ENCODE peak calls at places on chromosomes 13 and 19, in seven cellular contexts. One of them, this sample, is unnamed.

GRCh38 chr13:34044660-34045080 is 226.7 kb downstream of the RFC3 start:
- DNase-seq in ovary: no peak
- DNase-seq in H1: no peak
- DNase-seq in Peyer's patch: no peak
- DNase-seq in heart left ventricle: no peak
- DNase-seq in transverse colon: no peak
- DNase-seq in A549: peak
- DNase-seq in this sample: no peak

GRCh38 chr13:98449273-98449672 is 127.6 kb downstream of the STK24 start:
- DNase-seq in ovary: no peak
- DNase-seq in H1: no peak
- DNase-seq in Peyer's patch: no peak
- DNase-seq in heart left ventricle: no peak
- DNase-seq in transverse colon: no peak
- DNase-seq in A549: no peak
- DNase-seq in this sample: no peak

GRCh38 chr13:50829896-50830295 is 13.6 kb downstream of the DLEU7 start:
- DNase-seq in ovary: no peak
- DNase-seq in H1: no peak
- DNase-seq in Peyer's patch: no peak
- DNase-seq in heart left ventricle: no peak
- DNase-seq in transverse colon: no peak
- DNase-seq in A549: no peak
- DNase-seq in this sample: no peak

GRCh38 chr13:30844548-30845296 is 61.3 kb upstream of the MEDAG start:
- DNase-seq in ovary: no peak
- DNase-seq in H1: no peak
- DNase-seq in Peyer's patch: no peak
- DNase-seq in heart left ventricle: no peak
- DNase-seq in transverse colon: no peak
- DNase-seq in A549: no peak
- DNase-seq in this sample: no peak

GRCh38 chr13:33235078-33235477 is 50.5 kb downstream of the STARD13 start:
- DNase-seq in ovary: no peak
- DNase-seq in H1: no peak
- DNase-seq in Peyer's patch: no peak
- DNase-seq in heart left ventricle: no peak
- DNase-seq in transverse colon: no peak
- DNase-seq in A549: no peak
- DNase-seq in this sample: no peak

GRCh38 chr19:13463296-13463695 is 43.0 kb downstream of the CACNA1A start:
- DNase-seq in ovary: no peak
- DNase-seq in H1: peak
- DNase-seq in Peyer's patch: no peak
- DNase-seq in heart left ventricle: no peak
- DNase-seq in transverse colon: no peak
- DNase-seq in A549: no peak
- DNase-seq in this sample: no peak

GRCh38 chr13:98546402-98546801 is 30.5 kb downstream of the STK24 start:
- DNase-seq in ovary: no peak
- DNase-seq in H1: no peak
- DNase-seq in Peyer's patch: no peak
- DNase-seq in heart left ventricle: no peak
- DNase-seq in transverse colon: no peak
- DNase-seq in A549: no peak
- DNase-seq in this sample: no peak

GRCh38 chr19:48556163-48556562 is 4.2 kb downstream of the SULT2B1 start:
- DNase-seq in ovary: no peak
- DNase-seq in H1: no peak
- DNase-seq in Peyer's patch: peak
- DNase-seq in heart left ventricle: no peak
- DNase-seq in transverse colon: peak
- DNase-seq in A549: peak
- DNase-seq in this sample: no peak

GRCh38 chr19:3554254-3555083 is 2.9 kb downstream of the MFSD12 start:
- DNase-seq in ovary: no peak
- DNase-seq in H1: no peak
- DNase-seq in Peyer's patch: peak
- DNase-seq in heart left ventricle: no peak
- DNase-seq in transverse colon: no peak
- DNase-seq in A549: no peak
- DNase-seq in this sample: no peak

GRCh38 chr19:46297700-46298476 is 1.0 kb downstream of the HIF3A start:
- DNase-seq in ovary: peak
- DNase-seq in H1: peak
- DNase-seq in Peyer's patch: peak
- DNase-seq in heart left ventricle: peak
- DNase-seq in transverse colon: peak
- DNase-seq in A549: no peak
- DNase-seq in this sample: peak

GRCh38 chr19:46520616-46521015 is 24.9 kb upstream of the PNMA8B start:
- DNase-seq in ovary: no peak
- DNase-seq in H1: no peak
- DNase-seq in Peyer's patch: no peak
- DNase-seq in heart left ventricle: no peak
- DNase-seq in transverse colon: no peak
- DNase-seq in A549: no peak
- DNase-seq in this sample: no peak

GRCh38 chr19:36488816-36489138 is 584 bp downstream of the ZNF566 start:
- DNase-seq in ovary: no peak
- DNase-seq in H1: no peak
- DNase-seq in Peyer's patch: peak
- DNase-seq in heart left ventricle: no peak
- DNase-seq in transverse colon: no peak
- DNase-seq in A549: peak
- DNase-seq in this sample: no peak

GRCh38 chr19:14413765-14414171 is 5.4 kb downstream of the DDX39A start:
- DNase-seq in ovary: no peak
- DNase-seq in H1: no peak
- DNase-seq in Peyer's patch: no peak
- DNase-seq in heart left ventricle: no peak
- DNase-seq in transverse colon: no peak
- DNase-seq in A549: no peak
- DNase-seq in this sample: no peak

GRCh38 chr13:76983676-76984075 is 8.2 kb upstream of the CLN5 start:
- DNase-seq in ovary: no peak
- DNase-seq in H1: no peak
- DNase-seq in Peyer's patch: no peak
- DNase-seq in heart left ventricle: no peak
- DNase-seq in transverse colon: no peak
- DNase-seq in A549: no peak
- DNase-seq in this sample: no peak

GRCh38 chr19:36685835-36686234 is 1.6 kb upstream of the ZNF567 start:
- DNase-seq in ovary: no peak
- DNase-seq in H1: no peak
- DNase-seq in Peyer's patch: no peak
- DNase-seq in heart left ventricle: no peak
- DNase-seq in transverse colon: no peak
- DNase-seq in A549: no peak
- DNase-seq in this sample: no peak

GRCh38 chr19:33639034-33639681 is 17.4 kb downstream of the CHST8 start:
- DNase-seq in ovary: no peak
- DNase-seq in H1: no peak
- DNase-seq in Peyer's patch: peak
- DNase-seq in heart left ventricle: no peak
- DNase-seq in transverse colon: no peak
- DNase-seq in A549: no peak
- DNase-seq in this sample: no peak

GRCh38 chr13:44373601-44374347 is at the start of gene SERP2:
- DNase-seq in ovary: peak
- DNase-seq in H1: peak
- DNase-seq in Peyer's patch: no peak
- DNase-seq in heart left ventricle: peak
- DNase-seq in transverse colon: no peak
- DNase-seq in A549: no peak
- DNase-seq in this sample: no peak
- H3K4me3 ChIP-seq in ovary: peak
- H3K4me3 ChIP-seq in H1: peak
- H3K4me3 ChIP-seq in Peyer's patch: peak
- H3K4me3 ChIP-seq in heart left ventricle: peak
- H3K4me3 ChIP-seq in transverse colon: peak
- H3K4me3 ChIP-seq in A549: no peak
- H3K4me3 ChIP-seq in this sample: peak

GRCh38 chr19:41398042-41398403 is 405 bp downstream of the BCKDHA start:
- DNase-seq in ovary: no peak
- DNase-seq in H1: no peak
- DNase-seq in Peyer's patch: no peak
- DNase-seq in heart left ventricle: no peak
- DNase-seq in transverse colon: no peak
- DNase-seq in A549: no peak
- DNase-seq in this sample: no peak

GRCh38 chr19:41395355-41395754 is 1.8 kb downstream of the EXOSC5 start:
- DNase-seq in ovary: no peak
- DNase-seq in H1: no peak
- DNase-seq in Peyer's patch: no peak
- DNase-seq in heart left ventricle: no peak
- DNase-seq in transverse colon: no peak
- DNase-seq in A549: no peak
- DNase-seq in this sample: no peak

GRCh38 chr19:41398603-41399002 is 985 bp downstream of the BCKDHA start:
- DNase-seq in ovary: no peak
- DNase-seq in H1: no peak
- DNase-seq in Peyer's patch: no peak
- DNase-seq in heart left ventricle: no peak
- DNase-seq in transverse colon: no peak
- DNase-seq in A549: no peak
- DNase-seq in this sample: no peak

GRCh38 chr19:41399091-41399490 is 1.5 kb downstream of the BCKDHA start:
- DNase-seq in ovary: no peak
- DNase-seq in H1: no peak
- DNase-seq in Peyer's patch: no peak
- DNase-seq in heart left ventricle: no peak
- DNase-seq in transverse colon: no peak
- DNase-seq in A549: no peak
- DNase-seq in this sample: no peak

DNA sequence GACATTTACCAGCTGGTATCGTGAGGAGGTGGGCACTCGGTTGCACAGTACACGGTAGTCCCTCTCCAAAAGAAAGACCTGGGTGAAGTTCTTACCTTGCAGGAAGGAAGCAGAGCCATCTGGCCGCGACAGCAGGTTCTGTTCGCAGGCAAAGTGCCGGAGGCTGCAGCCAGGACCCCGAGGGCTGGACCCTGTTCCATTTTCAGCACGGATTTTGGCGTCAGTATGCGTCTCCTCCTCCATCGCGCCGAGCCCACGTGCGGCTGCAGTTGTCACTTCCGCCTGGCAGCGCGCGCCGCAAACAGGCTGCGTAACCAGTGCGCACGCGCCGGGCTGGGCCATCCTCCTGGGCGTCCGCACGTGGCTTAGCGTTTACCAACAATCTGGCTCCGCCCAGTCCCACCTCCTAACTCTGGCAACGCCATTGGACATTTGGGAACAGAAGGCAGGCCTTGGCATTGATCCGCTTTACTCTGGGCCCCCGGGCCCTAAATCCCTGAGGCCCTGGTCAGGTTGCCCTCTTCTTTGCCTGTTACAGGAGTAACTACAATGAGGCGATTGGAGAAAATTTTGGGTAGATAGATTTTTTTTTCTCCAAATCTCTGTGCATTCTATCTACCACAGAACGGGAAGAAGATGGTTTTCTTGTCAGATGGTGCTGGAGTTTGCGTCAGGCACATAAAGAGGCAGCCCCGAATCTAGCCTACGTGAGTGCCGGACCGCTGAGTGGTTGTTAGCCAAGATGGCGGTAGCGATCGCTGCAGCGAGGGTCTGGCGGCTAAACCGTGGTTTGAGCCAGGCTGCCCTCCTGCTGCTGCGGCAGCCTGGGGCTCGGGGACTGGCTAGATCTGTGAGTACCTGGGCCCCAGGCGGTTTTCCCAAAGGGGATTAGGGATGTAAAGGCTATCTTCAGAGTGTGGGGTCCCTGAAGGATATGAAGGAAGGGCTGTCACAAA is at the start of the genes BCKDHA and EXOSC5:
- DNase-seq in ovary: peak
- DNase-seq in H1: peak
- DNase-seq in Peyer's patch: peak
- DNase-seq in heart left ventricle: peak
- DNase-seq in transverse colon: peak
- DNase-seq in A549: peak
- DNase-seq in this sample: peak
- TF ChIP-seq POLR2A in ovary: peak
- TF ChIP-seq POLR2A in H1: peak
- TF ChIP-seq POLR2A in Peyer's patch: peak
- TF ChIP-seq POLR2A in heart left ventricle: no peak
- TF ChIP-seq POLR2A in transverse colon: peak
- TF ChIP-seq POLR2A in A549: peak
- TF ChIP-seq POLR2A in this sample: no peak

GRCh38 chr19:38718747-38719543 is 25.3 kb downstream of the CAPN12 start:
- DNase-seq in ovary: no peak
- DNase-seq in H1: peak
- DNase-seq in Peyer's patch: no peak
- DNase-seq in heart left ventricle: peak
- DNase-seq in transverse colon: no peak
- DNase-seq in A549: no peak
- DNase-seq in this sample: no peak
- TF ChIP-seq CTCF in ovary: no peak
- TF ChIP-seq CTCF in H1: peak
- TF ChIP-seq CTCF in Peyer's patch: no peak
- TF ChIP-seq CTCF in heart left ventricle: peak
- TF ChIP-seq CTCF in transverse colon: peak
- TF ChIP-seq CTCF in A549: peak
- TF ChIP-seq CTCF in this sample: no peak

GRCh38 chr19:35347171-35347929 is at the start of gene FFAR1:
- DNase-seq in ovary: peak
- DNase-seq in H1: peak
- DNase-seq in Peyer's patch: peak
- DNase-seq in heart left ventricle: no peak
- DNase-seq in transverse colon: peak
- DNase-seq in A549: no peak
- DNase-seq in this sample: peak
- H3K4me3 ChIP-seq in ovary: no peak
- H3K4me3 ChIP-seq in H1: no peak
- H3K4me3 ChIP-seq in Peyer's patch: no peak
- H3K4me3 ChIP-seq in heart left ventricle: no peak
- H3K4me3 ChIP-seq in transverse colon: no peak
- H3K4me3 ChIP-seq in A549: no peak
- H3K4me3 ChIP-seq in this sample: no peak

GRCh38 chr13:84831666-84832657 is 949.7 kb upstream of the SLITRK1 start:
- DNase-seq in ovary: peak
- DNase-seq in H1: no peak
- DNase-seq in Peyer's patch: no peak
- DNase-seq in heart left ventricle: no peak
- DNase-seq in transverse colon: no peak
- DNase-seq in A549: no peak
- DNase-seq in this sample: no peak
- TF ChIP-seq POLR2A in ovary: no peak
- TF ChIP-seq POLR2A in H1: no peak
- TF ChIP-seq POLR2A in Peyer's patch: no peak
- TF ChIP-seq POLR2A in heart left ventricle: no peak
- TF ChIP-seq POLR2A in transverse colon: no peak
- TF ChIP-seq POLR2A in A549: no peak
- TF ChIP-seq POLR2A in this sample: no peak

GRCh38 chr13:102825921-102826706 is 19.7 kb upstream of the ERCC5 start:
- DNase-seq in ovary: no peak
- DNase-seq in H1: no peak
- DNase-seq in Peyer's patch: no peak
- DNase-seq in heart left ventricle: no peak
- DNase-seq in transverse colon: no peak
- DNase-seq in A549: no peak
- DNase-seq in this sample: no peak
- TF ChIP-seq CTCF in ovary: no peak
- TF ChIP-seq CTCF in H1: no peak
- TF ChIP-seq CTCF in Peyer's patch: no peak
- TF ChIP-seq CTCF in heart left ventricle: no peak
- TF ChIP-seq CTCF in transverse colon: no peak
- TF ChIP-seq CTCF in A549: no peak
- TF ChIP-seq CTCF in this sample: no peak

This sample was measured in lower leg skin.